ENCODE peak calls at places on chromosomes 3 and 15, in seven cellular contexts. M, R, Q, S, O, G and A are unnamed samples.

GRCh38 chr3:114446605-114447004 is 152.8 kb downstream of the TIGIT start:
- DNase-seq in M (no peak), R (no peak), Q (peak), S (no peak), O (no peak), G (no peak), A (no peak)

GRCh38 chr3:4340411-4341335 is 37.5 kb downstream of the SETMAR start:
- DNase-seq in M (no peak), R (no peak), Q (no peak), S (no peak), O (no peak), G (peak), A (no peak)

GRCh38 chr3:147298511-147298982 is 107.8 kb downstream of the ZIC4 start:
- DNase-seq in M (no peak), R (no peak), Q (no peak), S (no peak), O (no peak), G (peak), A (no peak)

GRCh38 chr15:39269352-39269751 is 311.5 kb upstream of the THBS1 start:
- DNase-seq in M (peak), R (no peak), Q (no peak), S (no peak), O (no peak), G (no peak), A (no peak)

GRCh38 chr3:14481018-14481645 is 59.0 kb downstream of the GRIP2 start:
- DNase-seq in M (no peak), R (no peak), Q (no peak), S (no peak), O (no peak), G (no peak), A (no peak)

GRCh38 chr15:71008250-71008870 is 106.9 kb upstream of the THSD4 start:
- DNase-seq in M (no peak), R (no peak), Q (no peak), S (no peak), O (no peak), G (no peak), A (no peak)

GRCh38 chr3:184472723-184473419 is 88.7 kb upstream of the EPHB3 start:
- DNase-seq in M (no peak), R (no peak), Q (peak), S (peak), O (peak), G (peak), A (peak)

GRCh38 chr3:177932750-177933660 is 603.2 kb upstream of the KCNMB2 start:
- DNase-seq in M (no peak), R (no peak), Q (no peak), S (no peak), O (no peak), G (peak), A (no peak)

GRCh38 chr15:40807888-40808194 is 568 bp upstream of the DNAJC17 start:
- DNase-seq in M (no peak), R (no peak), Q (no peak), S (no peak), O (no peak), G (no peak), A (no peak)

GRCh38 chr3:46904303-46905190 is 27.0 kb downstream of the PTH1R start:
- DNase-seq in M (no peak), R (no peak), Q (peak), S (no peak), O (no peak), G (no peak), A (no peak)